ENCODE peak calls at places on chromosomes 1 and 21, in ten cellular contexts. J, H, U, A, L, B, G, T, S and Y are unnamed samples.

GRCh38 chr1:32666866-32667566 is 16.0 kb downstream of the RBBP4 start:
- DNase-seq in J (peak; percentile 61), H (peak; percentile 7), U (no peak), A (no peak), L (no peak), B (no peak), G (no peak), T (no peak), S (peak; percentile 20), Y (peak; percentile 23)

GRCh38 chr1:233240839-233241682 is 54.5 kb downstream of the PCNX2 start:
- DNase-seq in J (peak; percentile 51), H (no peak), U (no peak), A (peak; percentile 41), L (no peak), B (peak; percentile 60), G (peak; percentile 60), T (no peak), S (peak; percentile 50), Y (no peak)

GRCh38 chr1:184634296-184634695 is 120.4 kb downstream of the EDEM3 start:
- DNase-seq in J (no peak), H (no peak), U (no peak), A (no peak), L (no peak), B (no peak), G (no peak), T (no peak), S (no peak), Y (no peak)

GRCh38 chr1:116957646-116958045 is 43.9 kb upstream of the CD101 start:
- DNase-seq in J (no peak), H (no peak), U (no peak), A (no peak), L (no peak), B (no peak), G (no peak), T (no peak), S (no peak), Y (no peak)

GRCh38 chr1:162536511-162536910 is 25.0 kb upstream of the UAP1 start:
- DNase-seq in J (no peak), H (peak; percentile 79), U (peak; percentile 74), A (no peak), L (no peak), B (peak; percentile 75), G (no peak), T (peak; percentile 63), S (peak; percentile 95), Y (no peak)

GRCh38 chr1:74699331-74699730 is 25.7 kb upstream of the ERICH3 start:
- DNase-seq in J (no peak), H (no peak), U (no peak), A (no peak), L (no peak), B (no peak), G (no peak), T (no peak), S (no peak), Y (no peak)

GRCh38 chr21:27513825-27514224 is 546.9 kb upstream of the ADAMTS5 start:
- DNase-seq in J (no peak), H (no peak), U (no peak), A (no peak), L (no peak), B (no peak), G (no peak), T (peak; percentile 89), S (no peak), Y (no peak)

GRCh38 chr1:25123551-25123950 is 108.8 kb downstream of the SYF2 start:
- DNase-seq in J (no peak), H (peak; percentile 14), U (no peak), A (no peak), L (no peak), B (no peak), G (no peak), T (no peak), S (no peak), Y (no peak)

GRCh38 chr1:51906306-51907078 is 28.0 kb upstream of the NRDC start:
- DNase-seq in J (no peak), H (peak; percentile 46), U (peak; percentile 37), A (no peak), L (peak; percentile 39), B (peak; percentile 68), G (no peak), T (no peak), S (peak; percentile 64), Y (peak; percentile 71)

GRCh38 chr1:228020686-228021525 is 14.1 kb downstream of the WNT3A start:
- DNase-seq in J (no peak), H (no peak), U (no peak), A (no peak), L (no peak), B (no peak), G (no peak), T (no peak), S (no peak), Y (no peak)

GRCh38 chr1:66564250-66564649 is 30.3 kb downstream of the SGIP1 start:
- DNase-seq in J (no peak), H (peak; percentile 97), U (peak; percentile 99), A (no peak), L (peak; percentile 95), B (peak; percentile 99), G (no peak), T (peak; percentile 95), S (peak; percentile 100), Y (peak; percentile 95)

GRCh38 chr21:45574691-45575090 is 32.5 kb upstream of the SLC19A1 start:
- DNase-seq in J (no peak), H (no peak), U (no peak), A (no peak), L (no peak), B (no peak), G (no peak), T (no peak), S (no peak), Y (no peak)

GRCh38 chr21:39121600-39122355 is 61.5 kb downstream of the PSMG1 start:
- DNase-seq in J (no peak), H (peak; percentile 49), U (no peak), A (peak; percentile 85), L (no peak), B (no peak), G (no peak), T (peak; percentile 48), S (no peak), Y (no peak)

GRCh38 chr1:229556551-229556950 is 2.0 kb downstream of the ABCB10 start:
- DNase-seq in J (no peak), H (no peak), U (no peak), A (no peak), L (no peak), B (no peak), G (no peak), T (no peak), S (no peak), Y (no peak)
- H3K4me3 ChIP-seq in J (no peak overlapping the region), H (no peak overlapping the region), U (peak overlapping the region; percentile 54), A (peak overlapping the region; percentile 72), L (peak overlapping the region; percentile 10), B (peak overlapping the region; percentile 84), G (peak overlapping the region; percentile 94), T (no peak overlapping the region), S (no peak overlapping the region), Y (peak overlapping the region; percentile 84)

GRCh38 chr21:17387030-17387617 is 125.7 kb upstream of the CXADR start:
- DNase-seq in J (peak; percentile 38), H (peak; percentile 14), U (peak; percentile 48), A (peak; percentile 41), L (peak; percentile 16), B (peak; percentile 53), G (no peak), T (peak; percentile 47), S (peak; percentile 67), Y (peak; percentile 20)

GRCh38 chr21:17390575-17390974 is 122.3 kb upstream of the CXADR start:
- DNase-seq in J (no peak), H (no peak), U (no peak), A (no peak), L (no peak), B (no peak), G (no peak), T (no peak), S (no peak), Y (no peak)

GRCh38 chr21:17389311-17389710 is 123.5 kb upstream of the CXADR start:
- DNase-seq in J (no peak), H (no peak), U (no peak), A (no peak), L (no peak), B (no peak), G (no peak), T (no peak), S (no peak), Y (no peak)

GRCh38 chr21:17386498-17386897 is 126.3 kb upstream of the CXADR start:
- DNase-seq in J (no peak), H (no peak), U (no peak), A (no peak), L (no peak), B (no peak), G (no peak), T (no peak), S (no peak), Y (no peak)

GRCh38 chr21:17388226-17388625 is 124.6 kb upstream of the CXADR start:
- DNase-seq in J (no peak), H (no peak), U (no peak), A (no peak), L (no peak), B (no peak), G (no peak), T (no peak), S (no peak), Y (no peak)
- H3K4me3 ChIP-seq in J (no peak overlapping the region), H (no peak overlapping the region), U (no peak overlapping the region), A (no peak overlapping the region), L (no peak overlapping the region), B (no peak overlapping the region), G (no peak overlapping the region), T (no peak overlapping the region), S (no peak overlapping the region), Y (no peak overlapping the region)

GRCh38 chr1:183301239-183301638 is 115.2 kb downstream of the LAMC2 start:
- DNase-seq in J (no peak), H (no peak), U (no peak), A (no peak), L (no peak), B (peak; percentile 26), G (no peak), T (no peak), S (no peak), Y (no peak)
- H3K4me3 ChIP-seq in J (no peak overlapping the region), H (no peak overlapping the region), U (no peak overlapping the region), A (no peak overlapping the region), L (no peak overlapping the region), B (no peak overlapping the region), G (no peak overlapping the region), T (no peak overlapping the region), S (no peak overlapping the region), Y (no peak overlapping the region)

DNA sequence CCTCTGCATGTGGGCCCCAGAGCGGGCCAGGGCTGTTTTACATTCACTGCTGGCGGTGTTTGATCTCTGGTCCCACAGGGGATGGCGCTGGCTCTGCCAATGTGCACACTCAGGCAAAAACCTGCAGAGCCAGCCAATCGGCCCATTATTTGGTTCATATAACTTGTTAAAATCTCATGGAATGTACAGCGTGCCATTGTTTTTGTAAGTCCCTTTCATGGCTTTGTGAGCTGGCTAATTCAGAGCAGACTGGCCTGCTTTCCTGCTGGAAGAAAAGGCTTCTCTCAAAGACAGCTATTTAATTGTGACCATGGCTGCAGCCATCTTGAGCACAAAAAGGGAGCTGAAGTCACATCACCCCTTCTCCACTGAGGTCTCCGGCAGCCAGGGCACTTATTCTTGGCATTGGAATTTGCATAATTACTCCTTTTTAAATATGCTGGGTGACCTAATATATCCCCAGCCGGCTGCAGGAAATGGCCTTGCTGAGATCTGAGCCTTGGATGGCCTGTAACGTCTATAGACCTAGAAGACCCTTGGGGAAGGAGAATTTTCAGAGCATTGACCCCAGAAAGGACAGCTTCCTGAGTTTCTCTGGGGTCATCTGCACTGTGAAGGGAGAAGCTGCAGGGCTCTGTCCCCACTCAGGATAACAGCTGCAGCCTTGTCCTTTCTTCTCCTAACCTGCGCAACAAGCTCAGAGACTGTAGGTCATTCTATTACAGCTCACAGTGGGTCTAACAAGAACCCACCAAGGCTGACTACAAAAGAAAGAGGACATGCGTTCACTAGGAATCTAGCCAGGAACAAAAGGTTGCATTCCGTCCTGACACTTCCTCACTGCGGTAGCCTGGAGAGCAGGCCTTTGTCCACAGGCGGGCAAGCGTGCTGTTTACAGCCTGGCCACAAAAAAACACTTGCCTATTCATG is 45.8 kb downstream of the BCAR3 start:
- DNase-seq in J (no peak), H (no peak), U (no peak), A (no peak), L (no peak), B (peak; percentile 54), G (no peak), T (no peak), S (no peak), Y (no peak)
- H3K4me3 ChIP-seq in J (no peak overlapping the region), H (no peak overlapping the region), U (no peak overlapping the region), A (no peak overlapping the region), L (no peak overlapping the region), B (no peak overlapping the region), G (no peak overlapping the region), T (no peak overlapping the region), S (no peak overlapping the region), Y (no peak overlapping the region)